ENCODE peak calls at places on chromosomes 7 and 10, in ten cellular contexts. One of them, this sample, is unnamed.

GRCh38 chr10:95289003-95289920 is 1.5 kb downstream of the PDLIM1 start:
- DNase-seq in GM06990: no peak
- DNase-seq in AG04450: no peak
- DNase-seq in PC-3: peak; percentile 71
- DNase-seq in uterus: no peak
- DNase-seq in fibroblast of the aortic adventitia: no peak
- DNase-seq in fibroblast of lung: no peak
- DNase-seq in NT2/D1: no peak
- DNase-seq in body of pancreas: peak; percentile 46
- DNase-seq in neural progenitor cell: peak; percentile 40
- DNase-seq in this sample: no peak

GRCh38 chr10:59991661-59992060 is 85.3 kb upstream of the CCDC6 start:
- DNase-seq in AG04450: no peak
- DNase-seq in GM06990: peak; percentile 5
- DNase-seq in neural progenitor cell: peak; percentile 42
- DNase-seq in body of pancreas: peak; percentile 47
- DNase-seq in fibroblast of the aortic adventitia: peak; percentile 23
- DNase-seq in NT2/D1: no peak
- DNase-seq in uterus: peak; percentile 20
- DNase-seq in fibroblast of lung: peak; percentile 14
- DNase-seq in PC-3: peak; percentile 96
- DNase-seq in this sample: peak; percentile 41

GRCh38 chr10:17109475-17110207 is 20.0 kb downstream of the CUBN start:
- DNase-seq in GM06990: no peak
- DNase-seq in PC-3: peak; percentile 36
- DNase-seq in body of pancreas: no peak
- DNase-seq in neural progenitor cell: no peak
- DNase-seq in fibroblast of lung: peak; percentile 82
- DNase-seq in uterus: no peak
- DNase-seq in NT2/D1: no peak
- DNase-seq in AG04450: peak; percentile 23
- DNase-seq in fibroblast of the aortic adventitia: peak; percentile 71
- DNase-seq in this sample: no peak

GRCh38 chr7:47846117-47846836 is 102.0 kb downstream of the PKD1L1 start:
- DNase-seq in PC-3: peak; percentile 93
- DNase-seq in fibroblast of lung: peak; percentile 36
- DNase-seq in neural progenitor cell: no peak
- DNase-seq in fibroblast of the aortic adventitia: peak; percentile 29
- DNase-seq in NT2/D1: no peak
- DNase-seq in AG04450: no peak
- DNase-seq in body of pancreas: no peak
- DNase-seq in GM06990: no peak
- DNase-seq in uterus: no peak
- DNase-seq in this sample: no peak

GRCh38 chr7:148738737-148739535 is 40.2 kb downstream of the CUL1 start:
- DNase-seq in fibroblast of lung: peak; percentile 7
- DNase-seq in body of pancreas: no peak
- DNase-seq in PC-3: no peak
- DNase-seq in AG04450: no peak
- DNase-seq in NT2/D1: no peak
- DNase-seq in GM06990: no peak
- DNase-seq in uterus: no peak
- DNase-seq in neural progenitor cell: no peak
- DNase-seq in fibroblast of the aortic adventitia: no peak
- DNase-seq in this sample: no peak

GRCh38 chr7:21914671-21915070 is 31.0 kb downstream of the CDCA7L start:
- DNase-seq in body of pancreas: no peak
- DNase-seq in fibroblast of the aortic adventitia: no peak
- DNase-seq in AG04450: no peak
- DNase-seq in NT2/D1: no peak
- DNase-seq in fibroblast of lung: no peak
- DNase-seq in uterus: no peak
- DNase-seq in neural progenitor cell: no peak
- DNase-seq in GM06990: no peak
- DNase-seq in PC-3: no peak
- DNase-seq in this sample: no peak

GRCh38 chr10:132858121-132859081 is 72.5 kb upstream of the NKX6-2 start:
- DNase-seq in fibroblast of lung: no peak
- DNase-seq in body of pancreas: peak; percentile 3
- DNase-seq in neural progenitor cell: no peak
- DNase-seq in GM06990: no peak
- DNase-seq in PC-3: no peak
- DNase-seq in fibroblast of the aortic adventitia: no peak
- DNase-seq in NT2/D1: no peak
- DNase-seq in AG04450: no peak
- DNase-seq in uterus: peak; percentile 5
- DNase-seq in this sample: no peak

GRCh38 chr7:51307811-51308737 is 8.5 kb downstream of the COBL start:
- DNase-seq in neural progenitor cell: no peak
- DNase-seq in AG04450: no peak
- DNase-seq in PC-3: no peak
- DNase-seq in NT2/D1: no peak
- DNase-seq in GM06990: no peak
- DNase-seq in body of pancreas: no peak
- DNase-seq in uterus: no peak
- DNase-seq in fibroblast of the aortic adventitia: no peak
- DNase-seq in fibroblast of lung: no peak
- DNase-seq in this sample: no peak

GRCh38 chr7:151010307-151011096 is 13.8 kb downstream of the ATG9B start:
- DNase-seq in fibroblast of lung: no peak
- DNase-seq in AG04450: no peak
- DNase-seq in neural progenitor cell: peak; percentile 79
- DNase-seq in GM06990: no peak
- DNase-seq in fibroblast of the aortic adventitia: no peak
- DNase-seq in PC-3: no peak
- DNase-seq in body of pancreas: no peak
- DNase-seq in NT2/D1: no peak
- DNase-seq in uterus: no peak
- DNase-seq in this sample: no peak

GRCh38 chr10:130160775-130161174 is 24.6 kb downstream of the GLRX3 start:
- DNase-seq in uterus: no peak
- DNase-seq in neural progenitor cell: no peak
- DNase-seq in fibroblast of lung: peak; percentile 15
- DNase-seq in NT2/D1: no peak
- DNase-seq in AG04450: no peak
- DNase-seq in PC-3: no peak
- DNase-seq in GM06990: no peak
- DNase-seq in fibroblast of the aortic adventitia: no peak
- DNase-seq in body of pancreas: no peak
- DNase-seq in this sample: no peak

GRCh38 chr10:124003481-124004371 is 89.7 kb downstream of the CHST15 start:
- DNase-seq in neural progenitor cell: no peak
- DNase-seq in AG04450: no peak
- DNase-seq in PC-3: no peak
- DNase-seq in NT2/D1: no peak
- DNase-seq in fibroblast of lung: no peak
- DNase-seq in GM06990: no peak
- DNase-seq in body of pancreas: no peak
- DNase-seq in fibroblast of the aortic adventitia: no peak
- DNase-seq in uterus: no peak
- DNase-seq in this sample: no peak

GRCh38 chr7:108310351-108310750 is 145.9 kb downstream of the NRCAM start:
- DNase-seq in NT2/D1: no peak
- DNase-seq in fibroblast of lung: peak; percentile 57
- DNase-seq in body of pancreas: no peak
- DNase-seq in AG04450: no peak
- DNase-seq in uterus: no peak
- DNase-seq in GM06990: no peak
- DNase-seq in fibroblast of the aortic adventitia: peak; percentile 52
- DNase-seq in neural progenitor cell: no peak
- DNase-seq in PC-3: no peak
- DNase-seq in this sample: no peak

GRCh38 chr10:103512591-103513382 is 19.3 kb downstream of the NEURL1 start:
- DNase-seq in uterus: no peak
- DNase-seq in AG04450: no peak
- DNase-seq in NT2/D1: no peak
- DNase-seq in neural progenitor cell: no peak
- DNase-seq in fibroblast of the aortic adventitia: no peak
- DNase-seq in fibroblast of lung: no peak
- DNase-seq in body of pancreas: peak; percentile 84
- DNase-seq in GM06990: no peak
- DNase-seq in PC-3: no peak
- DNase-seq in this sample: no peak

GRCh38 chr10:118873080-118873737 is 118.4 kb upstream of the CACUL1 start:
- DNase-seq in fibroblast of lung: peak; percentile 42
- DNase-seq in NT2/D1: no peak
- DNase-seq in fibroblast of the aortic adventitia: peak; percentile 17
- DNase-seq in body of pancreas: no peak
- DNase-seq in GM06990: no peak
- DNase-seq in AG04450: no peak
- DNase-seq in uterus: no peak
- DNase-seq in neural progenitor cell: no peak
- DNase-seq in PC-3: peak; percentile 52
- DNase-seq in this sample: no peak

DNA sequence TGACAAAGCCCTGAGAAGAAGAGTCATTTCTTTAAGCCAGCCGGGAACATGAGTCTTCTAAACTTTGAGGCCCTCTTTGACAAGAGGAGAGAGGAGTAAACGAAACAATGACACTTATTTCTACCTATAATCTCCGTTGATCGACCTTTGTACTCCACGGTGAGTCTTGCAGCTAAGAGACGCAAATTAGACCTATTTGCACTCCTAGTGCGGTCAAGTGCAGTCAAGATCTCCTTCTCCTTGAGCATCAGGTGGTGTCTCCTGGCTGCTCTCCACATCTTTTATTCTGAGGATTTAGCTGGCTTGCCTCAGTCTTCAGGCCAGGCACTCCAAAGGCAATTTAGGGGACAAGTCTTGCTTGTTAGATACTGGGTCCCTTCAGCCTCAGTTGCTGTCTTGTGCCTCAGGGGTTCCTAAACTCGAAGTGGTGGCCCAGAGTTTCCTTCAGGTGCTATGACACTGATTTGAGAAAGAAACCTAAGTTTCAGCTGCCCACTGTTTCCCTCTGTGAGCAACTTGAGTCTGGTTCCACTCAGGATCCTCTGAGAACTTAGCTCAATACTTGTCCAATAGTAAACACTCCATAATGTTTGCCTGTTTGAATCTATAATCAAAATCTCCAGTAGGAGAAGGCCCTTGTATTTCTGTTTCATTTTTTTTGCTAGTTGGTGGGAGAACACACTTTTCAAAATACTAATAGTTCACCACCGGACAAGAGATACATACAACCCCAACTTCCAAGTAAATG is 312.9 kb downstream of the RNLS start:
- DNase-seq in fibroblast of the aortic adventitia: no peak
- DNase-seq in AG04450: no peak
- DNase-seq in PC-3: no peak
- DNase-seq in NT2/D1: no peak
- DNase-seq in neural progenitor cell: no peak
- DNase-seq in uterus: no peak
- DNase-seq in body of pancreas: no peak
- DNase-seq in fibroblast of lung: no peak
- DNase-seq in GM06990: no peak
- DNase-seq in this sample: no peak
- H3K4me3 ChIP-seq in fibroblast of the aortic adventitia: no peak overlapping the region
- H3K4me3 ChIP-seq in AG04450: no peak overlapping the region
- H3K4me3 ChIP-seq in PC-3: no peak overlapping the region
- H3K4me3 ChIP-seq in NT2/D1: no peak overlapping the region
- H3K4me3 ChIP-seq in neural progenitor cell: no peak overlapping the region
- H3K4me3 ChIP-seq in uterus: no peak overlapping the region
- H3K4me3 ChIP-seq in body of pancreas: no peak overlapping the region
- H3K4me3 ChIP-seq in fibroblast of lung: no peak overlapping the region
- H3K4me3 ChIP-seq in GM06990: no peak overlapping the region
- H3K4me3 ChIP-seq in this sample: no peak overlapping the region

DNA sequence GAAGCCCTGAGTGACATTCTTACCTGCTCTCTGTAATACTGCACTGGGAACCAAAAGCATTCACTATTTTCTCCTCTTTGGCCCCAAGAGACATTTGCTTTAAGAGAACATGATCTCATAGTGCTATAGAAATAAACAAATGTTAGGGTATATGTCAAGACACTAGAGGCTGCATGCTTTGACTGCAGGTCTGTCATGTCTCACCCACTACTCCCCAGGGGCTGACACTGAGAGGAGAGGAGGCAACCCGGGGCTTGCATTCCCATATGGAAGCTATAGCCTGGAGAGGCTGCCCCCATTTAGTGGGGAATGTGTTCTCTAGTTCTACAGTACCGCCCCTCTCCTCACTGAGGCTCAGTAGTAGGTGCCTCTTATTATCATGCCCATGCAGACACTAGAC is 5.0 kb upstream of the SLF2 start:
- DNase-seq in uterus: no peak
- DNase-seq in fibroblast of the aortic adventitia: no peak
- DNase-seq in fibroblast of lung: peak; percentile 41
- DNase-seq in NT2/D1: no peak
- DNase-seq in PC-3: no peak
- DNase-seq in body of pancreas: no peak
- DNase-seq in AG04450: no peak
- DNase-seq in neural progenitor cell: no peak
- DNase-seq in GM06990: no peak
- DNase-seq in this sample: no peak
- H3K4me3 ChIP-seq in uterus: no peak overlapping the region
- H3K4me3 ChIP-seq in fibroblast of the aortic adventitia: no peak overlapping the region
- H3K4me3 ChIP-seq in fibroblast of lung: no peak overlapping the region
- H3K4me3 ChIP-seq in NT2/D1: no peak overlapping the region
- H3K4me3 ChIP-seq in PC-3: no peak overlapping the region
- H3K4me3 ChIP-seq in body of pancreas: no peak overlapping the region
- H3K4me3 ChIP-seq in AG04450: no peak overlapping the region
- H3K4me3 ChIP-seq in neural progenitor cell: no peak overlapping the region
- H3K4me3 ChIP-seq in GM06990: no peak overlapping the region
- H3K4me3 ChIP-seq in this sample: no peak overlapping the region

GRCh38 chr10:131500892-131501291 is 189.4 kb upstream of the TCERG1L start:
- DNase-seq in NT2/D1: no peak
- DNase-seq in uterus: no peak
- DNase-seq in body of pancreas: no peak
- DNase-seq in PC-3: no peak
- DNase-seq in fibroblast of lung: no peak
- DNase-seq in GM06990: no peak
- DNase-seq in AG04450: no peak
- DNase-seq in fibroblast of the aortic adventitia: no peak
- DNase-seq in neural progenitor cell: no peak
- DNase-seq in this sample: no peak
- H3K4me3 ChIP-seq in NT2/D1: no peak overlapping the region
- H3K4me3 ChIP-seq in uterus: no peak overlapping the region
- H3K4me3 ChIP-seq in body of pancreas: no peak overlapping the region
- H3K4me3 ChIP-seq in PC-3: no peak overlapping the region
- H3K4me3 ChIP-seq in fibroblast of lung: no peak overlapping the region
- H3K4me3 ChIP-seq in GM06990: no peak overlapping the region
- H3K4me3 ChIP-seq in AG04450: no peak overlapping the region
- H3K4me3 ChIP-seq in fibroblast of the aortic adventitia: no peak overlapping the region
- H3K4me3 ChIP-seq in neural progenitor cell: no peak overlapping the region
- H3K4me3 ChIP-seq in this sample: no peak overlapping the region

DNA sequence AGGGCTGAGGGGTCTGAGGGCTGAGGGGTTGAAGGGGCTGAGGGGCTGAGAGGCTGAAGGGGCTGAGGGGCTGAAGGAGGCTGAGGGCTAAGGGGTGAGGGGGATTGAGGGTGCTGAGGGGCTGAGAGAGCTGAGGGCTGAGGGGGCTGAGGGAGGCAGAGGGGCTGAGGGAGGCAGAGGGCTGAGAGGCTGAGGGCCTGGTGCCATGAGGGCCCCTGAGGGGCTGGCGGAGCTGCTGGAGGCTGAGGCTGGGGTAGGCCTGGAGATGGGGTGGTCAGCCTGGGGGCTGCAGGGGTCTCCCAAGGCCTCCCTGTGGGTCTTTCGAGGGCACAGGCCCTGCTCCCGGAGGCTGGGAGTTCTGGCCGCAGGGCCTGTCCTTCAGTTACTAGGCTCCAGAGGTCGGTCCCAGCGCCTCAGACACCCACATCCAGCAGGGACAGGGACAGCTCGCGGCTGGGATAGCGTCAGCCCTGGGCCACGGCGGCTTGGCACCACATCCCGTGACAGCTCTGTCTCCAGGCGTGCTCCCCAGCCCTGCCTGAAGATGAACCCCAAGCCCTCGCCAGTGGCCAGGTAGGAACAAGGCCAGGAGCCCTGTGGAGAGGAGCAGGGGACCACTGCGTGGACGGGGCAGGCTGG is 16.9 kb downstream of the MYO1G start:
- DNase-seq in neural progenitor cell: no peak
- DNase-seq in PC-3: no peak
- DNase-seq in NT2/D1: no peak
- DNase-seq in AG04450: no peak
- DNase-seq in GM06990: no peak
- DNase-seq in body of pancreas: no peak
- DNase-seq in fibroblast of the aortic adventitia: no peak
- DNase-seq in uterus: no peak
- DNase-seq in fibroblast of lung: no peak
- DNase-seq in this sample: peak; percentile 12
- H3K4me3 ChIP-seq in neural progenitor cell: peak overlapping the region; percentile 36
- H3K4me3 ChIP-seq in PC-3: no peak overlapping the region
- H3K4me3 ChIP-seq in NT2/D1: no peak overlapping the region
- H3K4me3 ChIP-seq in AG04450: no peak overlapping the region
- H3K4me3 ChIP-seq in GM06990: no peak overlapping the region
- H3K4me3 ChIP-seq in body of pancreas: no peak overlapping the region
- H3K4me3 ChIP-seq in fibroblast of the aortic adventitia: no peak overlapping the region
- H3K4me3 ChIP-seq in uterus: peak overlapping the region; percentile 29
- H3K4me3 ChIP-seq in fibroblast of lung: no peak overlapping the region
- H3K4me3 ChIP-seq in this sample: no peak overlapping the region